ENCODE peak calls at places on chromosomes 4 and X, in nine cellular contexts. Z is T-helper 17 cell; K is activated T-helper 2 cell treated with anti-CD3 and anti-CD28 coated beads, Interferon-gamma antibody, Interleukin-2, Interleukin-4, amounts not matched to agents 10 μg/mL and 5 μg/mL and 100 μg/mL, durations not matched to agents 14 hours and 24 hours and 36 hours; J is astrocyte of the spinal cord; P is AG04449; B is left ventricle myocardium inferior; F is endothelial cell; A is T-helper 2 cell; Y is activated CD8-positive, alpha-beta memory T cell treated with anti-CD3 and anti-CD28 coated beads, Interleukin-2, amount 10 ng/mL, durations not matched to agents 7 days and 5 days. S is an unnamed sample.

GRCh38 chr4:32268949-32269348 is 1548.8 kb downstream of the PCDH7 start:
- DNase-seq in Z (no peak), K (no peak), A (no peak), B (no peak), F (no peak), J (peak; percentile 4), P (no peak), Y (no peak), S (no peak)

GRCh38 chr4:173365359-173365996 is 5.3 kb upstream of the SAP30 start:
- DNase-seq in J (no peak), P (no peak), Y (no peak), Z (no peak), A (no peak), K (no peak), B (no peak), F (no peak), S (no peak)

GRCh38 chr4:16294455-16294854 is 68.2 kb upstream of the TAPT1 start:
- DNase-seq in F (no peak), P (peak; percentile 12), J (no peak), K (no peak), B (no peak), Y (no peak), A (no peak), Z (no peak), S (no peak)

GRCh38 chr4:15577508-15577907 is 77.6 kb downstream of the FBXL5 start:
- DNase-seq in P (peak; percentile 49), K (no peak), J (peak; percentile 38), Z (no peak), B (no peak), A (no peak), F (no peak), Y (no peak), S (peak; percentile 8)

GRCh38 chr4:20490734-20491133 is 209.5 kb upstream of the PACRGL start:
- DNase-seq in F (no peak), Z (no peak), B (no peak), J (no peak), P (no peak), Y (no peak), A (no peak), K (no peak), S (no peak)

GRCh38 chr4:73894021-73894420 is 24.8 kb downstream of the CXCL1 start:
- DNase-seq in F (no peak), P (no peak), J (no peak), Y (no peak), Z (no peak), A (no peak), B (no peak), K (no peak), S (no peak)

GRCh38 chrX:140141444-140142029 is 176.2 kb upstream of the CXorf66 start:
- DNase-seq in J (peak; percentile 19), A (no peak), F (peak; percentile 51), B (no peak), P (no peak), K (no peak), Z (peak; percentile 7), Y (no peak), S (peak; percentile 14)

GRCh38 chrX:85994228-85994627 is 53.1 kb downstream of the CHM start:
- DNase-seq in P (no peak), A (no peak), J (no peak), K (no peak), B (no peak), Z (no peak), F (no peak), Y (no peak), S (no peak)

GRCh38 chr4:138225477-138225876 is 16.7 kb downstream of the SLC7A11 start:
- DNase-seq in J (no peak), P (no peak), F (no peak), Z (no peak), K (no peak), B (no peak), A (no peak), Y (no peak), S (no peak)

GRCh38 chr4:60683357-60683756 is 516.8 kb upstream of the ADGRL3 start:
- DNase-seq in Y (no peak), B (no peak), J (peak; percentile 88), Z (no peak), P (peak; percentile 86), F (no peak), A (no peak), K (no peak), S (peak; percentile 72)

GRCh38 chrX:147646949-147647717 is 264.6 kb upstream of the FMR1 start:
- DNase-seq in P (no peak), F (no peak), B (no peak), J (no peak), A (no peak), Z (no peak), K (no peak), Y (no peak), S (no peak)

GRCh38 chr4:23202712-23203247 is 510.0 kb downstream of the GBA3 start:
- DNase-seq in A (no peak), B (no peak), F (no peak), J (no peak), P (no peak), Z (no peak), K (no peak), Y (no peak), S (no peak)

GRCh38 chr4:101355767-101356702 is 8.7 kb upstream of the PPP3CA start:
- DNase-seq in Z (no peak), F (no peak), B (no peak), J (peak; percentile 84), A (no peak), P (peak; percentile 53), Y (no peak), K (no peak), S (peak; percentile 61)

GRCh38 chr4:121669163-121669550 is 27.6 kb downstream of the ANXA5 start:
- DNase-seq in F (no peak), K (no peak), Z (no peak), J (peak; percentile 75), B (no peak), A (no peak), P (no peak), Y (no peak), S (no peak)

GRCh38 chrX:110082156-110082555 is 79.2 kb downstream of the TMEM164 start:
- DNase-seq in J (peak; percentile 86), K (no peak), Z (no peak), F (no peak), A (no peak), P (peak; percentile 55), B (no peak), Y (no peak), S (no peak)

GRCh38 chr4:86720508-86721068 is 126.5 kb downstream of the PTPN13 start:
- DNase-seq in B (no peak), Y (no peak), J (peak; percentile 53), Z (no peak), K (no peak), P (no peak), A (no peak), F (no peak), S (peak; percentile 66)

GRCh38 chr4:105453550-105454201 is 20.2 kb downstream of the PPA2 start:
- DNase-seq in Y (no peak), A (no peak), K (no peak), Z (no peak), B (no peak), F (no peak), P (no peak), J (no peak), S (no peak)

GRCh38 chr4:110306363-110306762 is 107.9 kb upstream of the ELOVL6 start:
- DNase-seq in Y (no peak), K (no peak), B (no peak), P (no peak), J (peak; percentile 59), A (no peak), F (no peak), Z (no peak), S (no peak)

GRCh38 chr4:180947421-180947820 is 1295.8 kb upstream of the TENM3 start:
- DNase-seq in Y (no peak), P (no peak), F (no peak), J (peak; percentile 24), K (no peak), Z (no peak), A (no peak), B (no peak), S (no peak)

GRCh38 chrX:19647731-19648588 is 132.7 kb upstream of the MAP3K15 start:
- DNase-seq in A (no peak), J (no peak), B (no peak), K (no peak), Y (no peak), Z (no peak), F (no peak), P (no peak), S (no peak)

GRCh38 chrX:129653985-129654651 is 638 bp downstream of the APLN start:
- DNase-seq in B (peak; percentile 41), P (no peak), Y (no peak), K (no peak), Z (no peak), J (no peak), F (no peak), A (no peak), S (peak; percentile 85)

GRCh38 chrX:133250184-133251080 is 32.3 kb upstream of the TFDP3 start:
- DNase-seq in P (no peak), J (no peak), B (no peak), K (no peak), Y (no peak), A (no peak), Z (no peak), F (no peak), S (no peak)

GRCh38 chrX:105302246-105302645 is 81.8 kb upstream of the TEX13A start:
- DNase-seq in A (no peak), Y (no peak), F (no peak), Z (no peak), P (no peak), B (no peak), K (no peak), J (no peak), S (no peak)

GRCh38 chrX:125291124-125291523 is 28.5 kb upstream of the TEX13C start:
- DNase-seq in A (no peak), Y (no peak), K (no peak), Z (no peak), P (no peak), J (no peak), F (no peak), B (no peak), S (no peak)

GRCh38 chr4:158823461-158823873 is 54.6 kb downstream of the FNIP2 start:
- DNase-seq in Y (peak; percentile 45), P (no peak), K (no peak), J (peak; percentile 61), A (no peak), Z (no peak), F (no peak), B (no peak), S (no peak)

GRCh38 chr4:1410491-1411325 is 4.5 kb upstream of the NKX1-1 start:
- DNase-seq in A (no peak), J (peak; percentile 25), K (peak; percentile 40), P (no peak), B (peak; percentile 35), Y (peak; percentile 61), F (peak; percentile 95), Z (peak; percentile 27), S (peak; percentile 99)

GRCh38 chr4:147488551-147488950 is 7.7 kb downstream of the EDNRA start:
- DNase-seq in P (no peak), Z (no peak), J (no peak), Y (no peak), B (no peak), K (no peak), A (no peak), F (no peak), S (peak; percentile 27)

GRCh38 chrX:110412971-110413726 is 54.5 kb downstream of the RTL9 start:
- DNase-seq in Y (peak; percentile 67), F (peak; percentile 66), Z (peak; percentile 48), A (peak; percentile 46), K (peak; percentile 51), P (no peak), B (peak; percentile 56), J (peak; percentile 69), S (no peak)

GRCh38 chr4:62952366-62952765 is 1456.9 kb downstream of the TECRL start:
- DNase-seq in J (no peak), P (no peak), Z (no peak), A (no peak), Y (no peak), B (no peak), F (no peak), K (no peak), S (no peak)

GRCh38 chrX:1336331-1337143 is at the start of gene IL3RA:
- DNase-seq in B (no peak), Z (no peak), J (no peak), F (no peak), A (no peak), P (no peak), Y (peak; percentile 56), K (peak; percentile 48), S (peak; percentile 87)

GRCh38 chr4:110533940-110534339 is 58.0 kb downstream of the ENPEP start:
- DNase-seq in P (peak; percentile 97), Z (no peak), F (no peak), A (no peak), B (no peak), Y (no peak), K (no peak), J (peak; percentile 98), S (peak; percentile 76)

S was measured in osteoblast.